ENCODE peak calls at places on chromosomes 3 and 15, in four cellular contexts. E is 8988T, Y is GM04503, D is WTC11. Q is an unnamed sample.
A peak's percentile ranks its signal among the peaks of the same experiment; 100 is the strongest.

GRCh38 chr15:92653836-92654524 is 1.6 kb downstream of the FAM174B start:
- DNase-seq in D (no peak), E (no peak), Y (no peak), Q (no peak)

GRCh38 chr15:69265347-69265955 is 33.3 kb upstream of the PAQR5 start:
- DNase-seq in E (no peak), Y (no peak), D (no peak), Q (no peak)

GRCh38 chr3:194098036-194098871 is 37.7 kb upstream of the HES1 start:
- DNase-seq in Y (no peak), E (no peak), D (no peak), Q (no peak)

GRCh38 chr15:69712999-69713398 is 260.4 kb downstream of the RPLP1 start:
- DNase-seq in Y (no peak), D (no peak), E (no peak), Q (no peak)

GRCh38 chr15:91855684-91856553 is 2.4 kb downstream of the SLCO3A1 start:
- DNase-seq in D (peak; percentile 82), E (peak; percentile 21), Y (no peak), Q (no peak)

GRCh38 chr3:143171141-143171651 is 51.6 kb downstream of the CHST2 start:
- DNase-seq in D (no peak), Y (no peak), E (no peak), Q (no peak)

GRCh38 chr3:60542981-60543380 is 708.3 kb downstream of the FHIT start:
- DNase-seq in E (no peak), D (no peak), Y (no peak), Q (no peak)

GRCh38 chr15:76340198-76340801 is 3.7 kb downstream of the ISL2 start:
- DNase-seq in D (peak; percentile 33), E (peak; percentile 79), Y (no peak), Q (no peak)

GRCh38 chr15:66129561-66129960 is 124.0 kb downstream of the MEGF11 start:
- DNase-seq in D (no peak), E (no peak), Y (no peak), Q (no peak)

GRCh38 chr3:8353364-8353763 is 148.3 kb upstream of the LMCD1 start:
- DNase-seq in E (no peak), Y (no peak), D (no peak), Q (no peak)

GRCh38 chr3:122754867-122755835 is 38.5 kb downstream of the HSPBAP1 start:
- DNase-seq in E (peak; percentile 17), Y (no peak), D (no peak), Q (no peak)

GRCh38 chr3:31377045-31377642 is 155.6 kb upstream of the STT3B start:
- DNase-seq in D (no peak), Y (no peak), E (peak; percentile 31), Q (peak; percentile 65)

GRCh38 chr3:175193815-175194518 is 334.8 kb downstream of the NAALADL2 start:
- DNase-seq in E (no peak), D (no peak), Y (peak; percentile 12), Q (no peak)

GRCh38 chr3:35663471-35663870 is 24.1 kb downstream of the ARPP21 start:
- DNase-seq in D (peak; percentile 8), Y (no peak), E (no peak), Q (no peak)

GRCh38 chr3:42708611-42709151 is 6.1 kb upstream of the HHATL start:
- DNase-seq in D (no peak), Y (no peak), E (no peak), Q (peak; percentile 9)

GRCh38 chr15:89211678-89212170 is 9.7 kb downstream of the RLBP1 start:
- DNase-seq in D (no peak), Y (no peak), E (no peak), Q (no peak)